ENCODE peak calls at places on chromosomes 1 and 21, in six cellular contexts. I, R, T, C, L and Q are unnamed samples.

GRCh38 chr1:202131956-202132821 is 9.5 kb downstream of the GPR37L1 start:
- DNase-seq in L (peak), T (no peak), C (no peak), R (no peak), I (no peak), Q (no peak)

GRCh38 chr1:17561252-17561558 is 21.7 kb downstream of the ARHGEF10L start:
- DNase-seq in I (no peak), R (no peak), T (no peak), C (no peak), L (no peak), Q (peak)

GRCh38 chr1:238592586-238592985 is 701.9 kb upstream of the ZP4 start:
- DNase-seq in L (no peak), I (no peak), R (no peak), C (no peak), T (no peak), Q (no peak)

GRCh38 chr1:204323887-204324286 is 35.8 kb downstream of the PLEKHA6 start:
- DNase-seq in T (no peak), R (no peak), C (peak), I (peak), L (no peak), Q (peak)

GRCh38 chr1:84481317-84481716 is 2.3 kb downstream of the RPF1 start:
- DNase-seq in I (no peak), C (no peak), T (no peak), L (no peak), R (no peak), Q (no peak)

GRCh38 chr1:157407917-157408525 is 144.3 kb downstream of the FCRL5 start:
- DNase-seq in L (no peak), C (no peak), I (no peak), R (no peak), T (no peak), Q (no peak)

GRCh38 chr1:110524311-110525249 is 5.6 kb upstream of the KCNA10 start:
- DNase-seq in I (peak), R (peak), L (peak), T (peak), C (peak), Q (peak)

GRCh38 chr1:107550358-107550757 is 409.5 kb downstream of the NTNG1 start:
- DNase-seq in T (no peak), C (no peak), L (no peak), I (no peak), R (no peak), Q (no peak)

GRCh38 chr1:224784606-224785328 is 144.7 kb upstream of the DNAH14 start:
- DNase-seq in L (no peak), C (no peak), T (no peak), I (peak), R (no peak), Q (peak)

DNA sequence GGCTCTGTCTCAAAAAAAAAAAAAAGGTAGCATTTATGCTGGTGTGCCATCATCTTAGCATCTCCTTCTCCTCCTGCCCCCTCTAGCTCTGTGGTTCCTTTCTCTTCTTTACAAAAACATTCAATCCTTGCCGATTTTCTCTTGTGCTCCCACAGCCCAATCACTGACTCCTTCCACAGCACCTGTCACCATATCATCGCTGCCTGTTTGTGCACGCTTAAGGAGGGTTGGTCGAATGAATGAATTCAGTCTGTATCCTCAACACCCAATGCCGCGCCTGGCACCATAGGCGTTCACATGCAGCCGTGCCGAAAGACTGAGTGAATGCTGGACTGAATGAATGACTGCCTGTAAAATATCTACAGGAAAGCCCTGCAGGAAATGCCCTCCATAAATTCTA is 7.9 kb downstream of the RNU5D-1 start:
- DNase-seq in L (no peak), R (no peak), T (no peak), C (no peak), I (no peak), Q (no peak)
- H3K4me2 ChIP-seq in L (no peak), R (no peak), T (no peak), C (no peak), I (no peak), Q (no peak)

DNA sequence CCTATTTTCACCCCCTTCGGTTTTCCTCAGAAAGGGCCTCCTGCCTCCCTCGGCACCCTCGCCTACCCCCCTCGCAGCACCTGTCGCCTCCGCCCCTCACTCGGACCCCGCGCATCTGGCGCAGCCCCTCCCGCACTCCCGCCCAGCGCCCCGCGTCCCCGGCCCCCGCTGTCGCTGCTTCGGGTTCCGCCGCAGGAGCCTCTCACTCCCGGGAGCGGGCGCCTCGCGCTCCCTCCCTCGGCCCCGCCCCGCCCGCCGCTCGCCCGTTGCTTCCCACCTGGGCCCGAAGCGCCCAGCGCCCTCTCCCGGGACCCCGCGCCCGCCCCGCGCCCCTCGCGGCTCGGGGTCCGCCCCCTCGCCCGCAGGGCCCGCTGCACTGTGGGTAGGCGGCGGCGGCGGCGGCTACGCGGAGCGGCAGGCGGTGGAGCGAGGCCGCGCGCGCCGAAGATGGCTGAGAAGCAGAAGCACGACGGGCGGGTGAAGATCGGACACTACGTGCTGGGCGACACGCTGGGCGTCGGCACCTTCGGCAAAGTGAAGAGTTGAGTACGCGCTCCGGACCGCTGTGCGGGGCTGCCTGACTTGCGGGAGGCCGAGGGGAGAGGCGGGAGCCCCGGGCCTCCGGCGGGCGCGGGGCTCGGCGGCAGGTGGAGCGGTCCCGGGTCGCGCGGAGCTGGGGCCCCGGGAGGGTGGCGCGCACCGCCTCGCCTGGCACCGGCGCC is at the start of gene PRKAA2:
- DNase-seq in L (peak), T (peak), R (peak), I (peak), C (peak), Q (peak)
- H3K4me2 ChIP-seq in L (peak), T (peak), R (peak), I (peak), C (peak), Q (peak)

GRCh38 chr1:197736689-197737088 is 38.6 kb downstream of the DENND1B start:
- DNase-seq in R (no peak), T (no peak), I (no peak), L (no peak), C (no peak), Q (peak)
- H3K4me2 ChIP-seq in R (no peak), T (no peak), I (no peak), L (no peak), C (peak), Q (no peak)

DNA sequence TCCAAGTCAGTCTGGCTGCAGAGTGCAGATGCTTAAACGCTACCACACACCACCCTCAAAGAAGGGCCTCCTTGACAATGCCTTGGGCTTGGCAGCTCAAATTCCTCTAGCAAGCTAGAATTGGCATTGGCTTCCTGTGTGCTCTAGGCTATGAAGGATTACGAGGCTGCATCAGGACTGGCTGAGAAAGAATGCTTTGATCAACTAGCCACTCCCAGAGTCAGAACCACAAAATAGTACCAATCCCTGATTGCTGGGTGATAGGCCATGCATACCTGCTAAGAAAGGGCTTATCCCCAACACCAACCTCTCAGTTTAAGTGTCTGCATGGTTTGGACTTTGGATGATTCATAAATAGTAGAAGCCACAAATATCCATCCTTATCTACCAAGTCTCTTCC is 504.9 kb downstream of the OMA1 start:
- DNase-seq in I (no peak), L (peak), T (no peak), R (no peak), C (no peak), Q (no peak)
- H3K4me2 ChIP-seq in I (no peak), L (no peak), T (no peak), R (no peak), C (no peak), Q (no peak)

DNA sequence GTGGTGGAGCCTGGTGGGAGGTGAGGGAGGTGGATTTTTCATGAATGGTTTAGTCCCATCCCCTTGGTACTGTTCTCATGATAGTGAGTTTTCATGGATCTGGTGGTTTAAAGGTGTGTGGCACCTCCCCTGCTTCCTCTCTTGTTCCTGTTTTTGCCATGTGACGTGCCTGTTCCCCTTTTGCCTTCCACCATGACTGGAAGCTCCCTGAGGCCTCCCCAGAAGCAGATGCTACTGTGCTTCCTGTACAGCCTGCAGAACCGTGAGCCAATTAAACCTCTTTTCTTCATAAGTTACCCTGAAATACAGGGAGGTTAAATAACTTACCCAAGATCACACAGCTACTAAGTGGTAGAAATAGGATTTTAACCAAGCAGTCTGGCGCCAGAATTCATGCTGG is 4.3 kb upstream of the HEYL start:
- DNase-seq in L (no peak), C (no peak), T (no peak), R (no peak), I (no peak), Q (no peak)
- H3K4me2 ChIP-seq in L (no peak), C (no peak), T (no peak), R (no peak), I (no peak), Q (no peak)

GRCh38 chr1:235060607-235061470 is 67.8 kb downstream of the TOMM20 start:
- DNase-seq in I (no peak), R (peak), L (peak), C (no peak), T (peak), Q (no peak)
- H3K4me2 ChIP-seq in I (no peak), R (peak), L (peak), C (peak), T (no peak), Q (no peak)

DNA sequence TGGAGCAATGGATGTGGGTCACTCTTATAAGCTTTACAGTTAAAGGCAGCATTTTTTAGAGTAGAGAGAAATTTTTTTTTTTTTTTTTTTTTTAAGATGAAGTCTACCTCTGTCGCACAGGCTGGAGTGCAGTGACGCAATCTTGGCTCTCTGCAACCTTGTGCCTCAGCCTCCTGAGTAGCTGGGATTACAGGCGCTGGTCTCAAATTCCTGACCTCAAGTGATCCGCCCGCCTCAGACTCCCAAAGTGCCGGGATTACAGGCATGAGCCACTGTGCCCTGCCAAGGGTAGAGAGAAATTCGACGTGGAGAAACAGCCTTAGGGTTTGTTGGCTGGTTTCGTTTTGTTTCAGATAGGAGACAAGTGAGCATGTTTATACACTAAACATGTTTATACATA is 594.2 kb upstream of the ADAMTS5 start:
- DNase-seq in L (no peak), C (no peak), R (no peak), I (peak), T (no peak), Q (no peak)
- H3K4me2 ChIP-seq in L (no peak), C (no peak), R (no peak), I (no peak), T (no peak), Q (peak)

DNA sequence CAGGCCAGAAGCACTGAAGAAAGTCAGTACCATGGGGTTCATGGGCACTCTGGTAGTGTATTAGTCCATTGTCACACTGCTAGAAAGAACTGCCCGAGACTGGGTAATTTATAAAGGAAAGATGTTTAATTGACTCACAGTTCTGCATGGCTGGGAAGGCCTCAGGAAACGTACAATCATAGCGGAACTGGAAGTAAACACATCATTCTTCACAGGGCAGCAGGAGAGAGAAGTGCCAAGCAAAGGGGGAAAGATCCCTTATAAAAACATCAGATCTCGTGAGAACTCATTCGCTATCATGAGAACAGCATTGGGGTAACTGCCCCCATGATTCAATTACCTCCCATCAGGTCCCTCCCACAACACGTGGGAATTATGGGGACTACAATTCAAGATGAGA is 20.2 kb upstream of the ROR1 start:
- DNase-seq in T (no peak), I (no peak), C (no peak), R (no peak), L (no peak), Q (no peak)
- H3K4me2 ChIP-seq in T (no peak), I (no peak), C (no peak), R (no peak), L (no peak), Q (no peak)

GRCh38 chr1:198717510-198717909 is 78.7 kb downstream of the PTPRC start:
- DNase-seq in I (no peak), T (no peak), C (no peak), L (no peak), R (no peak), Q (no peak)
- H3K4me2 ChIP-seq in I (no peak), T (no peak), C (no peak), L (no peak), R (no peak), Q (no peak)

DNA sequence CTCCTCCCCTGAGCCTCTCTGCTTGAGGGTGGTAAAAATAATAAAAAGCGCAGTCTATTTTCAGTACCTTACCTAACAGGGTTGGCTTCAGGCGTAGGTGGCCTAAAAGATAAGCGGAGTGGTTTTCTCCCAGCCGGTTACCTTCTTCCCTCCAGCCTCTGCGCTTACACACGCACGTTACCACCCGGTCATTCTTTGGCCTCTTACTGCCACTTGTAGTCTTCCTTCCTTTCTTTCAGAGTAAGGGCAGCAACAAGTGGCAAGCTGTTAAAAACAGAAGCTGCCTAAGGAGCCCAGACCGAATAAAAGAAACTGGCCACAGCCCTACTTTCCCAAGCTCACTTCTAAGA is 35.4 kb downstream of the CLCA1 start:
- DNase-seq in C (no peak), L (peak), R (no peak), I (no peak), T (no peak), Q (no peak)
- H3K4me2 ChIP-seq in C (no peak), L (peak), R (peak), I (no peak), T (peak), Q (peak)